ENCODE peak calls at places on chromosomes 4 and X, in six cellular contexts. B, L, Z, V, E and R are unnamed samples.

GRCh38 chr4:78136109-78137081 is 79.3 kb downstream of the FRAS1 start:
- DNase-seq in Z (peak), B (no peak), L (no peak), E (no peak), V (peak), R (no peak)

GRCh38 chr4:79404666-79405065 is 3.4 kb downstream of the GK2 start:
- DNase-seq in E (no peak), Z (no peak), B (no peak), V (no peak), L (no peak), R (no peak)

GRCh38 chr4:151362404-151363164 is 37.2 kb upstream of the SH3D19 start:
- DNase-seq in E (peak), L (peak), B (peak), Z (peak), V (peak), R (peak)

GRCh38 chrX:69022430-69022829 is 142.8 kb downstream of the PJA1 start:
- DNase-seq in E (no peak), Z (no peak), V (no peak), B (no peak), L (no peak), R (no peak)

GRCh38 chrX:153643431-153644351 is 3.3 kb upstream of the DUSP9 start:
- DNase-seq in Z (peak), L (no peak), B (peak), V (no peak), E (no peak), R (peak)

GRCh38 chrX:132270699-132271098 is 51.5 kb upstream of the RAP2C start:
- DNase-seq in E (no peak), L (no peak), Z (no peak), B (no peak), V (no peak), R (no peak)

GRCh38 chrX:143632625-143633387 is 3.1 kb downstream of the SLITRK4 start:
- DNase-seq in L (no peak), Z (no peak), B (no peak), E (no peak), V (no peak), R (peak)

GRCh38 chr4:41791557-41791956 is 43.0 kb upstream of the PHOX2B start:
- DNase-seq in E (no peak), V (no peak), Z (no peak), B (no peak), L (no peak), R (peak)

GRCh38 chr4:174918058-174918457 is at the start of gene ADAM29:
- DNase-seq in V (no peak), L (no peak), E (no peak), B (no peak), Z (no peak), R (no peak)

GRCh38 chr4:138035781-138036258 is 206.3 kb downstream of the SLC7A11 start:
- DNase-seq in V (peak), B (peak), L (peak), E (peak), Z (peak), R (peak)

GRCh38 chr4:80069837-80070788 is 2.9 kb downstream of the ANTXR2 start:
- DNase-seq in Z (no peak), V (no peak), E (peak), L (no peak), B (no peak), R (no peak)

GRCh38 chrX:86215260-86215659 is 67.0 kb downstream of the DACH2 start:
- DNase-seq in V (no peak), B (no peak), E (no peak), L (no peak), Z (no peak), R (no peak)

GRCh38 chr4:78162821-78163220 is 105.7 kb downstream of the FRAS1 start:
- DNase-seq in V (no peak), Z (no peak), B (no peak), L (no peak), E (no peak), R (no peak)

GRCh38 chr4:98677799-98678198 is 19.4 kb upstream of the TSPAN5 start:
- DNase-seq in E (no peak), V (no peak), Z (no peak), L (no peak), B (no peak), R (no peak)

GRCh38 chr4:130722370-130722769 is 1626.4 kb downstream of the C4orf33 start:
- DNase-seq in V (no peak), L (no peak), B (no peak), E (no peak), Z (peak), R (peak)

GRCh38 chr4:336893-337142 is 796 bp upstream of the ZNF141 start:
- DNase-seq in L (no peak), E (no peak), Z (no peak), V (no peak), B (no peak), R (no peak)

GRCh38 chr4:337143-337931 is at the start of gene ZNF141:
- DNase-seq in B (no peak), E (peak), L (peak), V (no peak), Z (peak), R (peak)

GRCh38 chr4:335515-335914 is 2.1 kb upstream of the ZNF141 start:
- DNase-seq in V (no peak), E (no peak), B (no peak), L (no peak), Z (no peak), R (no peak)

GRCh38 chr4:337932-338758 is 531 bp downstream of the ZNF141 start:
- DNase-seq in L (no peak), E (no peak), Z (peak), V (no peak), B (no peak), R (peak)

DNA sequence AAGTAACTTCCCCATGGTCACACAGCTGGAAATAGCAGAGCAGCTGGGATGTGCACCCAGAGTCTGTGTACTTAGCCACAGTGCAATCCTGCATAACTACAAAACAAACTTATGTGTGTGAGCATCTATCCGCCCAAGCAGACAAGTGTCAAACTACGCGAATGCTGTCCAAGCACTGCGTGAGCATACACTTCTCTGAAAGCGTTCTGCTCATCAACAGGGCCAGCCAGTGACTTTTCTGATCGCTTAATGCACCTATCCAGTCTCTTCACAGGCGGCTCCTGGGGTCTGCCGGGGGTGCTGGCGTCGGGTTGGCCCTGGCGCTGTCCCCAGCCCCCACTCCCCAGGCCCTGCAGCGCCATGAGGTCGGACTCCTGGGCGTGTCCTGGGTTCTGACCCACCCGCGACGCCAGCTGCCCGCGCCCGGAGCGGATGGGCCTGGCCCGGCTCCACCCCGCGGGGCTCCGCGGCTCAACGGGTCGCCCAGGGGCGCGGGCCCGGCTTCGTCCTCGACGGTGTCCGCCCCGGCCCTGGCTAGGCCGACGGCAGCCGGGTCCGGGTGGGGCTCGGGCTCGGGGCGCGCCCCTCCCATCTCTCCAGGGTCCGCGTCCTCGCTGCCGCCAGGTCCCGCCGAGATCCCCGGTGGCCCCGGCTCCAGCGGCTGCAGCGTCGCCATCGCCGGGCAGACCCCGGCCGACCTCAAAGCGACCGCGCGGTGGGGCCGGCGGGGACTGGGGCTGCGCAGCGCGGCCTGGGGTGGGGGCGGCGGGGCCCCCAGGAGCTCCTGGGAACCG is 1.3 kb upstream of the ZNF141 start:
- DNase-seq in B (no peak), L (no peak), Z (no peak), V (no peak), E (no peak), R (no peak)
- TF ChIP-seq POLR2A in B (no peak), L (no peak), Z (no peak), V (no peak), E (no peak), R (no peak)

DNA sequence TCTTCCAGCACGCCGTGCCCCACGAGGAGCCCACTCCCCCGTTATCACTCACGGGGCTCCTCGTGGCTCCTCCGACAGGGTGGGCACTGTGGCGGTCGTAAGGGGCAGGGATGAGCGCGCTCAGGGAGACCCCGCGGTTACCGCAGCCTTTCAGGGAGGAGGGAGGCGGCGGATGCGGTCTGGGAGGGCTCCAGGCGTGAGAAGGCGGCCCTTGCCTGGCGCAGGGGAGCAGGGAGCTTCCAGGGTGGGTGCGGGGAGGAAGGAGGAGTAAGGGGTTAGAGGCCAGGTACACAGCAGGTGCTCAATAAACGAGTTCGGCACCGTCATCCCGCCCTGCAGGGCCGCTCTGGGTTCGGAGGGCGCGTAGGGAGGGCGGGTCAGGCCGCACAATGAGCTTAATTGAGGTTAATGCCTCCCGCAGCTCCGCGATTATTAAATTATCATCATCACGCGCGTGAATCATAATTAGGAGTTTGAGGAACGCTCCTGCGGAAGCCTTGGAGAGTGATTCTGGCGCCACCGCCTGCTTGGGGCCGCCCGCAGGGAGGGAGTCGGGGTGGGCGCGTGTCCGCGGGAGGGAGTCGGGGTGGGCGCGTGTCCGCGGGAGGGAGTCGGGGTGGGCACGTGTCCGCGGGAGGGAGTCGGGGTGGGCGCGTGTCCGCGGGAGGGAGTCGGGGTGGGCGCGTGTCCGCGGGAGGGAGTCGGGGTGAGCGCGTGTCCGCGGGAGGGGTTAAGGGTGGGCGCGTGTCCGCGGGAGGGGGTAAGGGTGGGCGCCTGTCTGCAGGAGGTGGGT is 7.6 kb upstream of the NKX1-1 start:
- DNase-seq in V (no peak), B (no peak), L (no peak), E (no peak), Z (no peak), R (no peak)
- TF ChIP-seq MYC in V (no peak), B (no peak), L (no peak), E (no peak), Z (no peak), R (no peak)

DNA sequence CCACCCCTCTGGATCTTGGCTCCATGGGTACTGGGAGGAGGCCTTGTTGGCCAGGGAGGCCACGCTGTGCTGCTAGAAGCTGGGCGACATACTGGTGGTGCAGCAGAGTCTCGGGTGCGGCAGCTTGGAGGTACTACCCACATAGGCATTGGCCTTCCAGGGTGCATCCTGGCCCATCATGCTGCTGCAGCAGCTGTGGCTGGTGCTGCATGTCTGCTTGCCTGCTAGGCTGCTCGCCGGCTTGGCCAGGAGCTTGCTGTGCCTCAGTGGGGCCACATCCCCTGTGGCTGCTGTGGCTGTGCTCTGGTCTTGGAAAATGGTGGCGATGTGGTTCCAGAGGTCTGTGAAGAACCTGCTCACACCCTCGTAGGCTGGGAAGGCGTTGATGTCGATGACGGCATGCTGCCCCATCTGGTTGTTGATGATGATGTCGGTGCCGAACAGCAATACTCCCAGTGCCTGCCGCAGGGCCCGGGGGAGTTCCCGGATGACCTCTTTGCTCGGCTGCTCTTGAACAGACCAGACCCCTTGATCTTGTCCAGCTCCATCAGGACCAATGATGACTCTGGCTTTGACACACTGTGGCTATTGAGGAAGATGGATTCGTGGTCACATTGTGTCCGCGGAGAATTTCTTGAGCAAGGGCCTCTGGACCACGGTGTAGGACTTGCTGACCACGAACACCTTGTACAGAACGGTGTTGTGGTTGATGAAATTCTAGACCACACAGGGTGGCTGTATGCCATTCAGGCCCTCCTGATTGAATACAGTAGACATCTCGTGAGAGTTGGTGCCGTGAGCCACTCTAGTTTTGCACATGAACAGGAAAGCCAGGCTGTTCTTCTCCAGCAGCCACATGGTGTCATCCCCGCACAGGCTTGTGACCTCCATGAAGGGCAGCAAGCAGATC is 11.8 kb downstream of the RBM10 start:
- DNase-seq in E (no peak), V (no peak), B (no peak), Z (no peak), L (no peak), R (peak)
- TF ChIP-seq POLR2A in E (no peak), V (no peak), B (no peak), Z (no peak), L (no peak), R (no peak)

DNA sequence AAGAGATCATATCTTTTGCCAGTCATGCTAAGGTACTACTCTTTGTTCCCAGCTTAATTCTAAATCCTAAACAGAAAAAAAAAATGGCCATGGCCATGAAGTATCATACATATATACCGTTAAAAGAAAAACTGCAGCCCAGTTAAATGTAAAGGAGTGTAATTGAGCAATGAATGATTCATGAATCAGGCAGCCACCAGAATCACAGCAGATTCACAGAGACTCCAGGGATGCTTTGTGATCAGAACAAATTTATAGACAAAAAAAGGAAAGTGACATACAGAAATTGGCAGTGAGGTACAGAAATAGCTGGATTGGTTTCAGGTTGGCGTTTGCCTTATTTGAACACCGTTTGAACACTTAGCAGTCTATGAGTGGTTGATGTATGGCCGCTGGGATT is 42.1 kb upstream of the PDGFC start:
- DNase-seq in Z (no peak), V (no peak), B (no peak), E (no peak), L (no peak), R (no peak)
- TF ChIP-seq MYC in Z (no peak), V (no peak), B (no peak), E (no peak), L (no peak), R (no peak)

GRCh38 chr4:1212546-1213335 is 36.2 kb downstream of the CTBP1 start:
- DNase-seq in V (no peak), L (no peak), B (no peak), E (no peak), Z (no peak), R (no peak)

GRCh38 chr4:1213336-1213995 is 35.5 kb downstream of the CTBP1 start:
- DNase-seq in L (no peak), B (no peak), V (no peak), E (no peak), Z (no peak), R (no peak)

GRCh38 chr4:1211371-1211770 is 37.6 kb downstream of the CTBP1 start:
- DNase-seq in E (no peak), Z (no peak), B (no peak), V (no peak), L (no peak), R (no peak)

GRCh38 chr4:1210971-1211370 is 38.0 kb downstream of the CTBP1 start:
- DNase-seq in B (no peak), V (no peak), Z (no peak), L (no peak), E (no peak), R (no peak)

GRCh38 chr4:1211951-1212545 is 36.9 kb downstream of the CTBP1 start:
- DNase-seq in Z (no peak), E (no peak), B (no peak), L (no peak), V (no peak), R (no peak)
- TF ChIP-seq POLR2A in Z (no peak), E (no peak), B (no peak), L (no peak), V (no peak), R (no peak)